ENCODE peak calls at places on chromosomes 5 and 9, in nine cellular contexts. One of them, this sample, is unnamed.

GRCh38 chr5:175466700-175467318 is 11.6 kb upstream of the SFXN1 start:
- DNase-seq in heart right ventricle: no peak
- DNase-seq in neural progenitor cell: no peak
- DNase-seq in mammary epithelial cell: peak
- DNase-seq in CD8-positive, alpha-beta T cell: no peak
- DNase-seq in lower lobe of right lung: no peak
- DNase-seq in tibial nerve: no peak
- DNase-seq in CD8-positive, alpha-beta memory T cell: no peak
- DNase-seq in choroid plexus epithelial cell: no peak
- DNase-seq in this sample: peak

GRCh38 chr9:111300140-111300735 is 29.8 kb downstream of the OR2K2 start:
- DNase-seq in heart right ventricle: no peak
- DNase-seq in neural progenitor cell: no peak
- DNase-seq in mammary epithelial cell: no peak
- DNase-seq in CD8-positive, alpha-beta T cell: no peak
- DNase-seq in lower lobe of right lung: no peak
- DNase-seq in tibial nerve: no peak
- DNase-seq in CD8-positive, alpha-beta memory T cell: no peak
- DNase-seq in choroid plexus epithelial cell: no peak
- DNase-seq in this sample: no peak

GRCh38 chr9:21002040-21002439 is 29.4 kb downstream of the HACD4 start:
- DNase-seq in heart right ventricle: no peak
- DNase-seq in neural progenitor cell: no peak
- DNase-seq in mammary epithelial cell: no peak
- DNase-seq in CD8-positive, alpha-beta T cell: no peak
- DNase-seq in lower lobe of right lung: no peak
- DNase-seq in tibial nerve: no peak
- DNase-seq in CD8-positive, alpha-beta memory T cell: no peak
- DNase-seq in choroid plexus epithelial cell: no peak
- DNase-seq in this sample: no peak

GRCh38 chr5:83645936-83646335 is 74.7 kb downstream of the HAPLN1 start:
- DNase-seq in heart right ventricle: no peak
- DNase-seq in neural progenitor cell: no peak
- DNase-seq in mammary epithelial cell: no peak
- DNase-seq in CD8-positive, alpha-beta T cell: no peak
- DNase-seq in lower lobe of right lung: no peak
- DNase-seq in tibial nerve: no peak
- DNase-seq in CD8-positive, alpha-beta memory T cell: no peak
- DNase-seq in choroid plexus epithelial cell: peak
- DNase-seq in this sample: no peak

GRCh38 chr5:167936944-167937627 is 354.4 kb upstream of the WWC1 start:
- DNase-seq in heart right ventricle: no peak
- DNase-seq in neural progenitor cell: no peak
- DNase-seq in mammary epithelial cell: no peak
- DNase-seq in CD8-positive, alpha-beta T cell: no peak
- DNase-seq in lower lobe of right lung: no peak
- DNase-seq in tibial nerve: no peak
- DNase-seq in CD8-positive, alpha-beta memory T cell: no peak
- DNase-seq in choroid plexus epithelial cell: no peak
- DNase-seq in this sample: no peak

GRCh38 chr9:130172858-130173461 is 756 bp downstream of the NCS1 start:
- DNase-seq in heart right ventricle: no peak
- DNase-seq in neural progenitor cell: peak
- DNase-seq in mammary epithelial cell: no peak
- DNase-seq in CD8-positive, alpha-beta T cell: peak
- DNase-seq in lower lobe of right lung: no peak
- DNase-seq in tibial nerve: no peak
- DNase-seq in CD8-positive, alpha-beta memory T cell: peak
- DNase-seq in choroid plexus epithelial cell: no peak
- DNase-seq in this sample: no peak

GRCh38 chr5:68432682-68433081 is 217.1 kb downstream of the PIK3R1 start:
- DNase-seq in heart right ventricle: no peak
- DNase-seq in neural progenitor cell: no peak
- DNase-seq in mammary epithelial cell: no peak
- DNase-seq in CD8-positive, alpha-beta T cell: no peak
- DNase-seq in lower lobe of right lung: no peak
- DNase-seq in tibial nerve: no peak
- DNase-seq in CD8-positive, alpha-beta memory T cell: no peak
- DNase-seq in choroid plexus epithelial cell: no peak
- DNase-seq in this sample: no peak

GRCh38 chr9:132181796-132182521 is 20.1 kb downstream of the NTNG2 start:
- DNase-seq in heart right ventricle: peak
- DNase-seq in neural progenitor cell: peak
- DNase-seq in mammary epithelial cell: no peak
- DNase-seq in CD8-positive, alpha-beta T cell: no peak
- DNase-seq in lower lobe of right lung: no peak
- DNase-seq in tibial nerve: no peak
- DNase-seq in CD8-positive, alpha-beta memory T cell: no peak
- DNase-seq in choroid plexus epithelial cell: no peak
- DNase-seq in this sample: no peak

GRCh38 chr5:174623438-174624019 is 100.9 kb upstream of the MSX2 start:
- DNase-seq in heart right ventricle: no peak
- DNase-seq in neural progenitor cell: no peak
- DNase-seq in mammary epithelial cell: no peak
- DNase-seq in CD8-positive, alpha-beta T cell: no peak
- DNase-seq in lower lobe of right lung: no peak
- DNase-seq in tibial nerve: no peak
- DNase-seq in CD8-positive, alpha-beta memory T cell: no peak
- DNase-seq in choroid plexus epithelial cell: no peak
- DNase-seq in this sample: no peak

GRCh38 chr5:107524111-107524510 is 146.6 kb downstream of the EFNA5 start:
- DNase-seq in heart right ventricle: no peak
- DNase-seq in neural progenitor cell: no peak
- DNase-seq in mammary epithelial cell: peak
- DNase-seq in CD8-positive, alpha-beta T cell: no peak
- DNase-seq in lower lobe of right lung: no peak
- DNase-seq in tibial nerve: no peak
- DNase-seq in CD8-positive, alpha-beta memory T cell: no peak
- DNase-seq in choroid plexus epithelial cell: no peak
- DNase-seq in this sample: no peak

GRCh38 chr5:83848928-83849327 is 128.3 kb upstream of the HAPLN1 start:
- DNase-seq in heart right ventricle: no peak
- DNase-seq in neural progenitor cell: no peak
- DNase-seq in mammary epithelial cell: no peak
- DNase-seq in CD8-positive, alpha-beta T cell: no peak
- DNase-seq in lower lobe of right lung: no peak
- DNase-seq in tibial nerve: no peak
- DNase-seq in CD8-positive, alpha-beta memory T cell: no peak
- DNase-seq in choroid plexus epithelial cell: no peak
- DNase-seq in this sample: no peak

GRCh38 chr5:25345240-25345771 is 700.5 kb upstream of the CDH10 start:
- DNase-seq in heart right ventricle: no peak
- DNase-seq in neural progenitor cell: no peak
- DNase-seq in mammary epithelial cell: no peak
- DNase-seq in CD8-positive, alpha-beta T cell: no peak
- DNase-seq in lower lobe of right lung: no peak
- DNase-seq in tibial nerve: no peak
- DNase-seq in CD8-positive, alpha-beta memory T cell: no peak
- DNase-seq in choroid plexus epithelial cell: no peak
- DNase-seq in this sample: no peak

GRCh38 chr9:113184509-113184908 is 33.7 kb downstream of the SLC31A2 start:
- DNase-seq in heart right ventricle: no peak
- DNase-seq in neural progenitor cell: no peak
- DNase-seq in mammary epithelial cell: peak
- DNase-seq in CD8-positive, alpha-beta T cell: no peak
- DNase-seq in lower lobe of right lung: no peak
- DNase-seq in tibial nerve: no peak
- DNase-seq in CD8-positive, alpha-beta memory T cell: no peak
- DNase-seq in choroid plexus epithelial cell: peak
- DNase-seq in this sample: no peak

GRCh38 chr9:131180454-131180853 is 55.1 kb downstream of the NUP214 start:
- DNase-seq in heart right ventricle: no peak
- DNase-seq in neural progenitor cell: no peak
- DNase-seq in mammary epithelial cell: no peak
- DNase-seq in CD8-positive, alpha-beta T cell: no peak
- DNase-seq in lower lobe of right lung: no peak
- DNase-seq in tibial nerve: no peak
- DNase-seq in CD8-positive, alpha-beta memory T cell: no peak
- DNase-seq in choroid plexus epithelial cell: peak
- DNase-seq in this sample: no peak

GRCh38 chr5:143016777-143017374 is 246.7 kb downstream of the ARHGAP26 start:
- DNase-seq in heart right ventricle: peak
- DNase-seq in neural progenitor cell: peak
- DNase-seq in mammary epithelial cell: peak
- DNase-seq in CD8-positive, alpha-beta T cell: peak
- DNase-seq in lower lobe of right lung: no peak
- DNase-seq in tibial nerve: no peak
- DNase-seq in CD8-positive, alpha-beta memory T cell: peak
- DNase-seq in choroid plexus epithelial cell: peak
- DNase-seq in this sample: no peak

GRCh38 chr5:111752426-111752965 is 4.5 kb downstream of the NREP start:
- DNase-seq in heart right ventricle: no peak
- DNase-seq in neural progenitor cell: no peak
- DNase-seq in mammary epithelial cell: no peak
- DNase-seq in CD8-positive, alpha-beta T cell: no peak
- DNase-seq in lower lobe of right lung: no peak
- DNase-seq in tibial nerve: no peak
- DNase-seq in CD8-positive, alpha-beta memory T cell: no peak
- DNase-seq in choroid plexus epithelial cell: no peak
- DNase-seq in this sample: no peak

GRCh38 chr5:13660072-13660471 is 284.4 kb downstream of the DNAH5 start:
- DNase-seq in heart right ventricle: no peak
- DNase-seq in neural progenitor cell: peak
- DNase-seq in mammary epithelial cell: no peak
- DNase-seq in CD8-positive, alpha-beta T cell: no peak
- DNase-seq in lower lobe of right lung: no peak
- DNase-seq in tibial nerve: no peak
- DNase-seq in CD8-positive, alpha-beta memory T cell: no peak
- DNase-seq in choroid plexus epithelial cell: peak
- DNase-seq in this sample: no peak

GRCh38 chr5:123787136-123787535 is 275.2 kb downstream of the CSNK1G3 start:
- DNase-seq in heart right ventricle: no peak
- DNase-seq in neural progenitor cell: no peak
- DNase-seq in mammary epithelial cell: no peak
- DNase-seq in CD8-positive, alpha-beta T cell: no peak
- DNase-seq in lower lobe of right lung: no peak
- DNase-seq in tibial nerve: no peak
- DNase-seq in CD8-positive, alpha-beta memory T cell: no peak
- DNase-seq in choroid plexus epithelial cell: no peak
- DNase-seq in this sample: no peak

DNA sequence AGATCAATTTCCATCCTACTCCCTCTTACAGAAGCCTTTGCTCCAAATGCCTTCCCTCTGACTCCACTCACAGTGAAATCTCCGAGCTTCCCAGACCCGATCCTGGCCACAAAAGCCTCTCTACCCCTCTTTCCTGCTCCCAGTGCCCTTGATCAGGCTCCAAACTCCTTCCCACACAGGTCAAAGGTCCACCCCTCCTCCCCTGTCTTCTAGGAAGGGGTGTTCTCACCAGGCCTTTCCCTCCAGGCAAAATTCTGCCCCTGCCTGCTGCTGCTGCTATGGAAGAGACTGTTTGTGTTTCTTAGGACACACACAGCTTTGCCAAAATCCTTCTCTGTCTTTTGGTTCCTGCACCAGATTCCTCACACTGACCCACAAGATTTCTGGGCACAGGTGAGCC is 85.8 kb upstream of the ALDH1A1 start:
- DNase-seq in heart right ventricle: peak
- DNase-seq in neural progenitor cell: no peak
- DNase-seq in mammary epithelial cell: peak
- DNase-seq in CD8-positive, alpha-beta T cell: no peak
- DNase-seq in lower lobe of right lung: peak
- DNase-seq in tibial nerve: peak
- DNase-seq in CD8-positive, alpha-beta memory T cell: no peak
- DNase-seq in choroid plexus epithelial cell: peak
- DNase-seq in this sample: no peak
- H3K4me3 ChIP-seq in heart right ventricle: no peak
- H3K4me3 ChIP-seq in neural progenitor cell: no peak
- H3K4me3 ChIP-seq in mammary epithelial cell: no peak
- H3K4me3 ChIP-seq in CD8-positive, alpha-beta T cell: no peak
- H3K4me3 ChIP-seq in lower lobe of right lung: no peak
- H3K4me3 ChIP-seq in tibial nerve: peak
- H3K4me3 ChIP-seq in CD8-positive, alpha-beta memory T cell: no peak
- H3K4me3 ChIP-seq in choroid plexus epithelial cell: no peak
- H3K4me3 ChIP-seq in this sample: no peak

GRCh38 chr5:62309107-62309506 is 3.1 kb downstream of the KIF2A start:
- DNase-seq in heart right ventricle: no peak
- DNase-seq in neural progenitor cell: no peak
- DNase-seq in mammary epithelial cell: no peak
- DNase-seq in CD8-positive, alpha-beta T cell: no peak
- DNase-seq in lower lobe of right lung: no peak
- DNase-seq in tibial nerve: no peak
- DNase-seq in CD8-positive, alpha-beta memory T cell: no peak
- DNase-seq in choroid plexus epithelial cell: no peak
- DNase-seq in this sample: no peak
- H3K4me3 ChIP-seq in heart right ventricle: no peak
- H3K4me3 ChIP-seq in neural progenitor cell: no peak
- H3K4me3 ChIP-seq in mammary epithelial cell: no peak
- H3K4me3 ChIP-seq in CD8-positive, alpha-beta T cell: no peak
- H3K4me3 ChIP-seq in lower lobe of right lung: no peak
- H3K4me3 ChIP-seq in tibial nerve: no peak
- H3K4me3 ChIP-seq in CD8-positive, alpha-beta memory T cell: no peak
- H3K4me3 ChIP-seq in choroid plexus epithelial cell: no peak
- H3K4me3 ChIP-seq in this sample: no peak

GRCh38 chr5:177370488-177371119 is 12.9 kb downstream of the RGS14 start:
- DNase-seq in heart right ventricle: peak
- DNase-seq in neural progenitor cell: peak
- DNase-seq in mammary epithelial cell: peak
- DNase-seq in CD8-positive, alpha-beta T cell: peak
- DNase-seq in lower lobe of right lung: peak
- DNase-seq in tibial nerve: peak
- DNase-seq in CD8-positive, alpha-beta memory T cell: peak
- DNase-seq in choroid plexus epithelial cell: peak
- DNase-seq in this sample: no peak
- H3K4me3 ChIP-seq in heart right ventricle: peak
- H3K4me3 ChIP-seq in neural progenitor cell: peak
- H3K4me3 ChIP-seq in mammary epithelial cell: peak
- H3K4me3 ChIP-seq in CD8-positive, alpha-beta T cell: no peak
- H3K4me3 ChIP-seq in lower lobe of right lung: peak
- H3K4me3 ChIP-seq in tibial nerve: peak
- H3K4me3 ChIP-seq in CD8-positive, alpha-beta memory T cell: no peak
- H3K4me3 ChIP-seq in choroid plexus epithelial cell: peak
- H3K4me3 ChIP-seq in this sample: no peak

GRCh38 chr9:81250606-81251005 is 438.7 kb downstream of the TLE1 start:
- DNase-seq in heart right ventricle: no peak
- DNase-seq in neural progenitor cell: no peak
- DNase-seq in mammary epithelial cell: no peak
- DNase-seq in CD8-positive, alpha-beta T cell: no peak
- DNase-seq in lower lobe of right lung: no peak
- DNase-seq in tibial nerve: no peak
- DNase-seq in CD8-positive, alpha-beta memory T cell: no peak
- DNase-seq in choroid plexus epithelial cell: no peak
- DNase-seq in this sample: no peak

GRCh38 chr9:81250041-81250440 is 439.3 kb downstream of the TLE1 start:
- DNase-seq in heart right ventricle: no peak
- DNase-seq in neural progenitor cell: no peak
- DNase-seq in mammary epithelial cell: no peak
- DNase-seq in CD8-positive, alpha-beta T cell: no peak
- DNase-seq in lower lobe of right lung: no peak
- DNase-seq in tibial nerve: no peak
- DNase-seq in CD8-positive, alpha-beta memory T cell: no peak
- DNase-seq in choroid plexus epithelial cell: no peak
- DNase-seq in this sample: no peak

GRCh38 chr9:81242866-81243265 is 446.5 kb downstream of the TLE1 start:
- DNase-seq in heart right ventricle: no peak
- DNase-seq in neural progenitor cell: no peak
- DNase-seq in mammary epithelial cell: no peak
- DNase-seq in CD8-positive, alpha-beta T cell: no peak
- DNase-seq in lower lobe of right lung: no peak
- DNase-seq in tibial nerve: no peak
- DNase-seq in CD8-positive, alpha-beta memory T cell: no peak
- DNase-seq in choroid plexus epithelial cell: no peak
- DNase-seq in this sample: no peak

GRCh38 chr9:81239388-81239787 is 450.0 kb downstream of the TLE1 start:
- DNase-seq in heart right ventricle: no peak
- DNase-seq in neural progenitor cell: no peak
- DNase-seq in mammary epithelial cell: no peak
- DNase-seq in CD8-positive, alpha-beta T cell: no peak
- DNase-seq in lower lobe of right lung: no peak
- DNase-seq in tibial nerve: no peak
- DNase-seq in CD8-positive, alpha-beta memory T cell: no peak
- DNase-seq in choroid plexus epithelial cell: no peak
- DNase-seq in this sample: no peak

GRCh38 chr9:81244631-81245030 is 444.7 kb downstream of the TLE1 start:
- DNase-seq in heart right ventricle: no peak
- DNase-seq in neural progenitor cell: no peak
- DNase-seq in mammary epithelial cell: no peak
- DNase-seq in CD8-positive, alpha-beta T cell: no peak
- DNase-seq in lower lobe of right lung: no peak
- DNase-seq in tibial nerve: no peak
- DNase-seq in CD8-positive, alpha-beta memory T cell: no peak
- DNase-seq in choroid plexus epithelial cell: peak
- DNase-seq in this sample: no peak
- H3K4me3 ChIP-seq in heart right ventricle: no peak
- H3K4me3 ChIP-seq in neural progenitor cell: no peak
- H3K4me3 ChIP-seq in mammary epithelial cell: no peak
- H3K4me3 ChIP-seq in CD8-positive, alpha-beta T cell: no peak
- H3K4me3 ChIP-seq in lower lobe of right lung: no peak
- H3K4me3 ChIP-seq in tibial nerve: no peak
- H3K4me3 ChIP-seq in CD8-positive, alpha-beta memory T cell: no peak
- H3K4me3 ChIP-seq in choroid plexus epithelial cell: no peak
- H3K4me3 ChIP-seq in this sample: no peak